ENCODE peak calls at places on chromosomes 3 and 15, in six cellular contexts. I is GM13977, T is WTC11, S is lower leg skin, V is fibroblast of mammary gland, G is HFFc6. K is an unnamed sample.

GRCh38 chr3:27869152-27869551 is 147.0 kb upstream of the EOMES start:
- DNase-seq in T (no peak), V (no peak), G (no peak), I (no peak), S (no peak), K (no peak)

GRCh38 chr3:143001034-143001368 is 369 bp upstream of the U2SURP start:
- DNase-seq in I (peak), G (no peak), V (no peak), T (no peak), S (peak), K (no peak)

GRCh38 chr15:70494861-70495571 is 268.3 kb downstream of the UACA start:
- DNase-seq in G (peak), I (no peak), T (no peak), S (no peak), V (peak), K (peak)

GRCh38 chr15:39828374-39828931 is 45.8 kb upstream of the FSIP1 start:
- DNase-seq in V (peak), T (no peak), G (peak), I (no peak), S (no peak), K (peak)

GRCh38 chr15:78930577-78931388 is 14.1 kb downstream of the CTSH start:
- DNase-seq in V (peak), S (no peak), G (peak), I (no peak), T (no peak), K (peak)

GRCh38 chr3:61239871-61240270 is 11.4 kb downstream of the FHIT start:
- DNase-seq in S (no peak), I (no peak), T (no peak), G (no peak), V (no peak), K (peak)

GRCh38 chr3:154552338-154552737 is 122.3 kb upstream of the GPR149 start:
- DNase-seq in G (no peak), S (no peak), T (no peak), I (no peak), V (no peak), K (no peak)

GRCh38 chr15:96160269-96160668 is 170.2 kb upstream of the NR2F2 start:
- DNase-seq in G (no peak), I (no peak), V (peak), S (peak), T (no peak), K (peak)

GRCh38 chr3:128847631-128848370 is 31.6 kb upstream of the ACAD9 start:
- DNase-seq in V (no peak), I (no peak), S (no peak), G (no peak), T (no peak), K (no peak)

GRCh38 chr3:4750306-4751056 is 228.8 kb upstream of the BHLHE40 start:
- DNase-seq in V (peak), T (no peak), G (peak), S (peak), I (peak), K (peak)

GRCh38 chr3:149487598-149488197 is 13.2 kb downstream of the TM4SF4 start:
- DNase-seq in I (no peak), T (peak), G (no peak), V (no peak), S (no peak), K (no peak)

GRCh38 chr3:4776980-4777581 is 202.2 kb upstream of the BHLHE40 start:
- DNase-seq in T (no peak), I (peak), S (no peak), G (no peak), V (peak), K (peak)

GRCh38 chr3:14915636-14916222 is 31.7 kb upstream of the NR2C2 start:
- DNase-seq in S (no peak), V (no peak), T (no peak), I (no peak), G (no peak), K (peak)
- TF ChIP-seq CTCF in S (no peak), V (no peak), T (no peak), I (peak), G (peak), K (peak)

GRCh38 chr15:86213888-86214287 is 134.2 kb downstream of the AGBL1 start:
- DNase-seq in I (no peak), T (no peak), S (no peak), V (no peak), G (no peak), K (no peak)

GRCh38 chr15:86213420-86213819 is 133.7 kb downstream of the AGBL1 start:
- DNase-seq in V (no peak), T (no peak), G (no peak), S (no peak), I (no peak), K (no peak)
- TF ChIP-seq CTCF in V (no peak), T (peak), G (no peak), S (no peak), I (peak), K (no peak)

GRCh38 chr15:74215958-74216357 is 13.4 kb upstream of the STRA6 start:
- DNase-seq in G (no peak), S (no peak), I (no peak), V (no peak), T (no peak), K (no peak)

GRCh38 chr15:74214324-74215021 is 11.9 kb upstream of the STRA6 start:
- DNase-seq in G (no peak), V (no peak), T (no peak), I (no peak), S (no peak), K (no peak)

GRCh38 chr15:74213858-74214284 is 11.3 kb upstream of the STRA6 start:
- DNase-seq in S (no peak), V (no peak), G (no peak), T (peak), I (no peak), K (no peak)

GRCh38 chr15:74218172-74218885 is 15.7 kb upstream of the STRA6 start:
- DNase-seq in I (no peak), T (no peak), V (no peak), S (no peak), G (no peak), K (no peak)

GRCh38 chr15:74216949-74217348 is 14.4 kb upstream of the STRA6 start:
- DNase-seq in S (no peak), G (no peak), T (no peak), I (no peak), V (no peak), K (no peak)
- TF ChIP-seq CTCF in S (no peak), G (no peak), T (no peak), I (no peak), V (no peak), K (no peak)

DNA sequence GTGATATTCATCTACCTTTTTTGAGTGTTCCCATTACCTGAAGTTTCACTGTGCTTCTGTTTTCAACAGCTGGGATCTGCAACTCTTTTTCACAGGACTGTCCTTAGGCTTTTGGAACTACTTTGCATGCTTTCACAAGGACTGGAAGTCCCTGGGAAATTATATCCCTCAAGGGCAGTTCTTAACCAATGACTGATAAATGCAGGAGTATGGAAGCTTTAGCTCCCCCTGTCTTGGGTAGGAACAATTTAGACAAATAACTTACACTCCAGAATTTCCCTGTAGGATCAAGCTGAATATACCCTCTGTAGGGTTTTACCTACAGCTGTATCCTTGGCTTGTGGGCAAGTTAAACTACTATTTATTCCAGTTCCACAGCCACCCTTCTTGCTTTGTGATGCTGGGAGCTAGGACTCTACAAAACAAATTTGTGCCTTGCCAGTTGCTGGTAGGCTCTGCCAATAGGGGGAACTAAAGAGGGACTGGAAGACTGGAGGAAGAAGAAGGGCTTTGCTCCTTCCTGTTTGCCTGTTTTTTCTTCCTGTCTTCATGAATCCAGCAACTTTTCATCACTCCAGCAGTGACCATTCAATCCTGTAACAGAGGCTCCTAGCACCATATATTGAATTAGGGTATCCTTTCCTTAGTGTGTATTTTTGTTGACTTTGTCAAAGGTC is 6.8 kb upstream of the ZNF280D start:
- DNase-seq in I (no peak), V (peak), S (no peak), T (no peak), G (no peak), K (peak)
- TF ChIP-seq CTCF in I (peak), V (peak), S (no peak), T (no peak), G (peak), K (peak)

GRCh38 chr15:52568569-52569243 is at the start of gene ARPP19:
- DNase-seq in T (peak), S (peak), G (peak), V (peak), I (peak), K (peak)
- TF ChIP-seq CTCF in T (no peak), S (no peak), G (peak), V (no peak), I (peak), K (no peak)

GRCh38 chr15:48486228-48486627 is 155.0 kb downstream of the DUT start:
- DNase-seq in V (no peak), G (no peak), T (no peak), S (no peak), I (no peak), K (no peak)

GRCh38 chr15:48477795-48478360 is 146.6 kb downstream of the DUT start:
- DNase-seq in V (no peak), T (no peak), G (no peak), S (no peak), I (no peak), K (no peak)

GRCh38 chr15:48479751-48480150 is 148.5 kb downstream of the DUT start:
- DNase-seq in G (no peak), S (no peak), V (no peak), I (no peak), T (no peak), K (no peak)

GRCh38 chr15:48478581-48478980 is 147.4 kb downstream of the DUT start:
- DNase-seq in I (no peak), V (peak), T (no peak), S (no peak), G (no peak), K (no peak)

DNA sequence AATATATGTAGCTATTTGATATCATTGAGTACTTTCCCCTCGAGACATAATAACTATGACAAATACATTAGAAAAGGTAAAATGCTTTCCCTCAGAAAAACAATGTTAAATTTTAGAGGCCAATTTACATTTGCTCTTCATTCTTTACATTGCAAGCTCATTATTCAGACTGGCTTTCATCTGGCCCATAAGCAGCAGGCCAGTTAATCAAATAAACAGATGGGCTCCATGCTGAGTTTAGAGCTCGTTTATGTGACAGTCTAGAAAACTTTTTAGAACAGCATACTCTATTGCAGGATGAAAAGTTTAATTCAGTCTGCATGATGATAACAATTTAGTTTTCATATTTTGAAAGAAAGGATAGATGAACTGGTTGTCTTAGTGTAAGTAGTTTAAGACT is 150.6 kb downstream of the DUT start:
- DNase-seq in I (no peak), G (peak), T (no peak), V (no peak), S (no peak), K (no peak)
- TF ChIP-seq CTCF in I (no peak), G (no peak), T (no peak), V (no peak), S (no peak), K (no peak)

GRCh38 chr3:47882338-47882737 is 79.4 kb downstream of the DHX30 start:
- DNase-seq in I (no peak), T (no peak), V (no peak), S (no peak), G (no peak), K (no peak)
- TF ChIP-seq CTCF in I (no peak), T (no peak), V (no peak), S (no peak), G (peak), K (peak)